ENCODE peak calls at places on chromosome 17, in nine cellular contexts. Y, E, D, N, V, B, U, Z and T are unnamed samples.

GRCh38 chr17:42675348-42675983 is 1.3 kb downstream of the PLEKHH3 start:
- DNase-seq in Y (no peak), E (no peak), D (no peak), N (no peak), V (no peak), B (no peak), U (no peak), Z (peak), T (no peak)

GRCh38 chr17:62206550-62206949 is 141.5 kb upstream of the MED13 start:
- DNase-seq in Y (no peak), E (no peak), D (no peak), N (no peak), V (no peak), B (no peak), U (no peak), Z (no peak), T (no peak)

GRCh38 chr17:29250666-29251065 is 4.0 kb downstream of the CRYBA1 start:
- DNase-seq in Y (no peak), E (no peak), D (no peak), N (no peak), V (no peak), B (peak), U (no peak), Z (no peak), T (no peak)

GRCh38 chr17:56826611-56827414 is 6.9 kb downstream of the C17orf67 start:
- DNase-seq in Y (no peak), E (no peak), D (no peak), N (no peak), V (no peak), B (no peak), U (no peak), Z (no peak), T (no peak)

GRCh38 chr17:43722921-43723665 is 35.5 kb downstream of the SOST start:
- DNase-seq in Y (no peak), E (no peak), D (no peak), N (no peak), V (no peak), B (no peak), U (no peak), Z (no peak), T (no peak)

GRCh38 chr17:47997595-47997994 is 26.7 kb downstream of the CDK5RAP3 start:
- DNase-seq in Y (no peak), E (no peak), D (no peak), N (no peak), V (no peak), B (no peak), U (no peak), Z (no peak), T (no peak)

GRCh38 chr17:50331085-50331791 is 14.7 kb upstream of the XYLT2 start:
- DNase-seq in Y (no peak), E (peak), D (no peak), N (no peak), V (no peak), B (peak), U (peak), Z (no peak), T (no peak)

GRCh38 chr17:48575066-48575582 is 3.0 kb downstream of the HOXB4 start:
- DNase-seq in Y (no peak), E (peak), D (no peak), N (no peak), V (no peak), B (no peak), U (no peak), Z (no peak), T (no peak)

GRCh38 chr17:62966426-62967110 is 533 bp downstream of the TANC2 start:
- DNase-seq in Y (no peak), E (peak), D (peak), N (peak), V (peak), B (peak), U (no peak), Z (no peak), T (no peak)

GRCh38 chr17:68435876-68436842 is 21.1 kb downstream of the WIPI1 start:
- DNase-seq in Y (no peak), E (peak), D (peak), N (peak), V (peak), B (peak), U (peak), Z (peak), T (peak)

GRCh38 chr17:7912927-7913524 is 3.1 kb downstream of the RNF227 start:
- DNase-seq in Y (no peak), E (peak), D (no peak), N (no peak), V (peak), B (peak), U (no peak), Z (peak), T (peak)

GRCh38 chr17:7794063-7794663 is 39.9 kb upstream of the KDM6B start:
- DNase-seq in Y (no peak), E (no peak), D (no peak), N (no peak), V (no peak), B (no peak), U (no peak), Z (no peak), T (no peak)